ENCODE peak calls at places on chromosomes 16 and 17, in four cellular contexts. M is stimulated activated CD8-positive, alpha-beta memory T cell treated with anti-CD3 and anti-CD28 coated beads, Interleukin-12 subunit alpha, Interleukin-12 subunit beta, amount 100 ng/mL, for 4 hours; V is B cell; A is iPS-NIHi11. Q is an unnamed sample.

GRCh38 chr16:66275795-66276428 is 90.6 kb upstream of the CDH5 start:
- DNase-seq in V (no peak), A (peak; percentile 75), M (no peak), Q (peak; percentile 23)

GRCh38 chr17:40451420-40451819 is 8.2 kb downstream of the IGFBP4 start:
- DNase-seq in V (no peak), A (no peak), M (no peak), Q (no peak)

GRCh38 chr16:76947694-76948093 is 243.3 kb upstream of the MON1B start:
- DNase-seq in A (no peak), M (no peak), V (no peak), Q (no peak)

GRCh38 chr16:68685685-68686478 is 40.8 kb downstream of the CDH3 start:
- DNase-seq in V (no peak), M (no peak), A (no peak), Q (no peak)

GRCh38 chr17:32625971-32626370 is 139.2 kb downstream of the CDK5R1 start:
- DNase-seq in M (no peak), A (no peak), V (no peak), Q (no peak)

GRCh38 chr16:57013902-57014301 is 24.5 kb downstream of the NLRC5 start:
- DNase-seq in M (no peak), V (no peak), A (no peak), Q (no peak)

GRCh38 chr16:82061861-82062525 is 26.9 kb downstream of the HSD17B2 start:
- DNase-seq in V (no peak), M (no peak), A (peak; percentile 58), Q (peak; percentile 36)

GRCh38 chr17:51059781-51060180 is 60.9 kb downstream of the SPAG9 start:
- DNase-seq in M (no peak), V (no peak), A (no peak), Q (no peak)

GRCh38 chr16:1990336-1991134 is 765 bp downstream of the SYNGR3 start:
- DNase-seq in M (no peak), A (peak; percentile 66), V (peak; percentile 84), Q (peak; percentile 58)

GRCh38 chr16:25372716-25373115 is 115.1 kb upstream of the ZKSCAN2 start:
- DNase-seq in A (no peak), V (no peak), M (no peak), Q (no peak)

GRCh38 chr16:73405851-73406250 is 357.9 kb upstream of the ZFHX3 start:
- DNase-seq in V (no peak), A (no peak), M (no peak), Q (no peak)

GRCh38 chr17:79075433-79075805 is 795 bp downstream of the ENGASE start:
- DNase-seq in V (no peak), M (no peak), A (no peak), Q (no peak)

GRCh38 chr17:14902803-14903202 is 362.3 kb downstream of the PMP22 start:
- DNase-seq in A (no peak), M (no peak), V (no peak), Q (no peak)

GRCh38 chr16:49183911-49184310 is 97.7 kb downstream of the CBLN1 start:
- DNase-seq in V (no peak), M (no peak), A (peak; percentile 74), Q (peak; percentile 64)

GRCh38 chr17:42009170-42009569 is 8.1 kb downstream of the DNAJC7 start:
- DNase-seq in M (no peak), A (no peak), V (no peak), Q (peak; percentile 21)

GRCh38 chr17:62064791-62065563 is at the start of gene MED13:
- DNase-seq in A (peak; percentile 78), V (peak; percentile 84), M (peak; percentile 40), Q (peak; percentile 62)

GRCh38 chr16:46762583-46762982 is 14.4 kb upstream of the MYLK3 start:
- DNase-seq in A (no peak), V (no peak), M (no peak), Q (no peak)

GRCh38 chr17:2963332-2964027 is 99.9 kb downstream of the OR1D5 start:
- DNase-seq in V (no peak), A (no peak), M (no peak), Q (no peak)

GRCh38 chr16:14628806-14629611 is 1.1 kb downstream of the PARN start:
- DNase-seq in M (peak; percentile 7), V (no peak), A (no peak), Q (peak; percentile 30)

GRCh38 chr16:54136276-54136625 is 150.3 kb downstream of the IRX3 start:
- DNase-seq in A (no peak), V (no peak), M (no peak), Q (no peak)

GRCh38 chr16:35565626-35566025 is 2106.2 kb downstream of the TP53TG3F start:
- DNase-seq in M (no peak), V (no peak), A (no peak), Q (no peak)

GRCh38 chr16:11677451-11677951 is 9.2 kb downstream of the SNN start:
- DNase-seq in V (no peak), A (no peak), M (no peak), Q (peak; percentile 66)

GRCh38 chr17:48149174-48150106 is 41.9 kb downstream of the SNX11 start:
- DNase-seq in M (no peak), V (no peak), A (peak; percentile 54), Q (peak; percentile 8)

GRCh38 chr16:21603920-21604319 is 4.5 kb downstream of the METTL9 start:
- DNase-seq in M (no peak), A (no peak), V (no peak), Q (no peak)

GRCh38 chr17:62720126-62720850 is 87.8 kb downstream of the MARCHF10 start:
- DNase-seq in V (no peak), A (no peak), M (no peak), Q (no peak)

GRCh38 chr17:43992641-43993040 is 11.8 kb upstream of the NAGS start:
- DNase-seq in A (no peak), V (no peak), M (no peak), Q (no peak)

GRCh38 chr17:42365136-42365535 is 23.1 kb downstream of the STAT3 start:
- DNase-seq in M (no peak), V (no peak), A (no peak), Q (no peak)

GRCh38 chr16:21038197-21038596 is 112.4 kb downstream of the DNAH3 start:
- DNase-seq in A (no peak), M (no peak), V (no peak), Q (no peak)

GRCh38 chr17:63697341-63698286 is 2.3 kb downstream of the LIMD2 start:
- DNase-seq in M (peak; percentile 53), V (peak; percentile 87), A (peak; percentile 69), Q (peak; percentile 91)

GRCh38 chr17:74697477-74697876 is 15.2 kb downstream of the CD300LF start:
- DNase-seq in V (no peak), A (no peak), M (no peak), Q (no peak)

GRCh38 chr16:3665508-3665907 is 11.0 kb downstream of the DNASE1 start:
- DNase-seq in A (no peak), V (no peak), M (no peak), Q (peak; percentile 57)

GRCh38 chr17:38915639-38915995 is 9.8 kb upstream of the LASP1NB start:
- DNase-seq in A (no peak), M (no peak), V (no peak), Q (no peak)

Q was measured in OCI-LY7.